ENCODE peak calls at places on chromosomes 12 and 14, in nine cellular contexts. E is stimulated activated CD8-positive, alpha-beta memory T cell treated with anti-CD3 and anti-CD28 coated beads, Interleukin-7, amount 100 ng/mL, for 1 hour; I is astrocyte of the spinal cord; X is mucosa of descending colon; Y is AG10803; A is dermis microvascular lymphatic vessel endothelial cell; N is mammary epithelial cell; L is amniotic epithelial cell; R is pancreas. H is an unnamed sample.

GRCh38 chr12:88998421-88998820 is 353.9 kb downstream of the DUSP6 start:
- DNase-seq in E (no peak), I (no peak), X (no peak), Y (peak), A (no peak), N (peak), L (peak), R (no peak), H (peak)

GRCh38 chr14:75615200-75615599 is 36.8 kb downstream of the FLVCR2 start:
- DNase-seq in E (no peak), I (no peak), X (no peak), Y (no peak), A (no peak), N (no peak), L (no peak), R (no peak), H (no peak)

GRCh38 chr12:129564768-129565167 is 339.1 kb downstream of the TMEM132D start:
- DNase-seq in E (no peak), I (no peak), X (no peak), Y (no peak), A (no peak), N (no peak), L (no peak), R (no peak), H (no peak)

GRCh38 chr12:125890366-125890905 is 825.2 kb downstream of the AACS start:
- DNase-seq in E (no peak), I (no peak), X (no peak), Y (no peak), A (no peak), N (no peak), L (no peak), R (no peak), H (no peak)

GRCh38 chr12:15629761-15630160 is 159.4 kb downstream of the EPS8 start:
- DNase-seq in E (no peak), I (peak), X (no peak), Y (peak), A (no peak), N (peak), L (peak), R (no peak), H (peak)

GRCh38 chr14:47389520-47389919 is 285.9 kb downstream of the MDGA2 start:
- DNase-seq in E (no peak), I (no peak), X (no peak), Y (no peak), A (no peak), N (no peak), L (no peak), R (no peak), H (no peak)

GRCh38 chr12:77064891-77065360 is 443 bp downstream of the E2F7 start:
- DNase-seq in E (no peak), I (no peak), X (peak), Y (no peak), A (no peak), N (no peak), L (no peak), R (no peak), H (no peak)

GRCh38 chr12:39905152-39905551 is 200.7 kb downstream of the SLC2A13 start:
- DNase-seq in E (no peak), I (peak), X (peak), Y (peak), A (no peak), N (peak), L (peak), R (no peak), H (peak)

GRCh38 chr12:48980953-48981756 is 3.0 kb downstream of the WNT1 start:
- DNase-seq in E (no peak), I (no peak), X (peak), Y (no peak), A (no peak), N (no peak), L (no peak), R (no peak), H (peak)

GRCh38 chr14:59918824-59919581 is 941 bp upstream of the LRRC9 start:
- DNase-seq in E (no peak), I (peak), X (no peak), Y (peak), A (peak), N (no peak), L (peak), R (no peak), H (no peak)

GRCh38 chr12:123062682-123063426 is 82.4 kb downstream of the ARL6IP4 start:
- DNase-seq in E (no peak), I (peak), X (no peak), Y (peak), A (no peak), N (peak), L (peak), R (peak), H (peak)

GRCh38 chr12:46212108-46212982 is 56.5 kb downstream of the SLC38A1 start:
- DNase-seq in E (no peak), I (no peak), X (no peak), Y (peak), A (no peak), N (no peak), L (peak), R (no peak), H (no peak)

H was measured in foreskin fibroblast.